ENCODE peak calls at places on chromosomes 11 and 22, in six cellular contexts. T is A549, K is stomach, S is SK-N-SH, W is transverse colon, J is upper lobe of left lung. R is an unnamed sample.

GRCh38 chr22:49296561-49296960 is 531.1 kb downstream of the BRD1 start:
- DNase-seq in S (no peak), J (peak; percentile 54), T (no peak), W (no peak), K (peak; percentile 22), R (peak; percentile 34)

GRCh38 chr22:43110927-43111623 is 525 bp downstream of the BIK start:
- DNase-seq in K (peak; percentile 76), W (peak; percentile 66), T (no peak), J (peak; percentile 91), S (peak; percentile 46), R (no peak)

GRCh38 chr22:24994070-24994763 is 41.7 kb downstream of the KIAA1671 start:
- DNase-seq in W (peak; percentile 87), T (no peak), S (no peak), K (peak; percentile 58), J (no peak), R (no peak)

GRCh38 chr11:12390687-12391110 is 13.3 kb downstream of the PARVA start:
- DNase-seq in J (no peak), W (no peak), T (no peak), K (no peak), S (no peak), R (peak; percentile 90)

GRCh38 chr11:12220305-12220704 is 109.9 kb downstream of the MICAL2 start:
- DNase-seq in S (no peak), K (peak; percentile 67), T (no peak), J (peak; percentile 63), W (peak; percentile 33), R (no peak)

GRCh38 chr11:132115454-132115853 is 745.0 kb downstream of the NTM start:
- DNase-seq in K (no peak), T (no peak), W (no peak), J (no peak), S (no peak), R (no peak)

GRCh38 chr11:99351620-99352019 is 330.9 kb downstream of the CNTN5 start:
- DNase-seq in W (no peak), S (no peak), T (no peak), K (no peak), J (no peak), R (no peak)

GRCh38 chr11:35045219-35045819 is 93.7 kb upstream of the CD44 start:
- DNase-seq in S (no peak), J (no peak), W (peak; percentile 36), K (no peak), T (no peak), R (no peak)

GRCh38 chr22:21694394-21694793 is 28.6 kb downstream of the PPIL2 start:
- DNase-seq in T (no peak), S (no peak), K (no peak), W (no peak), J (no peak), R (no peak)

GRCh38 chr11:75326439-75326810 is 25.0 kb downstream of the ARRB1 start:
- DNase-seq in J (no peak), T (no peak), K (no peak), S (no peak), W (no peak), R (no peak)

GRCh38 chr11:130868087-130868486 is 48.2 kb downstream of the SNX19 start:
- DNase-seq in J (no peak), T (no peak), W (no peak), S (no peak), K (no peak), R (peak; percentile 80)

GRCh38 chr11:118883368-118884071 is at the start of gene CXCR5:
- DNase-seq in W (peak; percentile 37), T (no peak), S (no peak), J (no peak), K (no peak), R (no peak)

GRCh38 chr11:120694706-120695105 is 183.2 kb downstream of the GRIK4 start:
- DNase-seq in W (no peak), T (no peak), K (no peak), J (no peak), S (no peak), R (no peak)

GRCh38 chr22:47012589-47013365 is 250.3 kb downstream of the TBC1D22A start:
- DNase-seq in T (no peak), K (no peak), S (no peak), W (no peak), J (no peak), R (no peak)

GRCh38 chr22:35352214-35353111 is 28.4 kb upstream of the HMOX1 start:
- DNase-seq in S (no peak), J (peak; percentile 79), W (peak; percentile 80), T (peak; percentile 30), K (peak; percentile 57), R (no peak)

GRCh38 chr11:78030429-78031325 is 7.6 kb upstream of the KCTD14 start:
- DNase-seq in K (peak; percentile 89), T (no peak), W (peak; percentile 73), S (peak; percentile 91), J (peak; percentile 76), R (no peak)
- TF ChIP-seq EP300 in K (no peak), T (no peak), W (no peak), S (peak; percentile 68), J (no peak), R (no peak)

GRCh38 chr11:65078151-65078550 is 5.7 kb downstream of the CDCA5 start:
- DNase-seq in W (peak; percentile 86), K (peak; percentile 83), J (no peak), S (peak; percentile 68), T (peak; percentile 77), R (no peak)
- H3K4me1 ChIP-seq in W (peaks cover 7% of the 10 kb centered on the region), K (peaks cover under 1% of the 10 kb centered on the region), J (no peaks in the 10 kb centered on the region), S (peaks cover 7% of the 10 kb centered on the region), T (peaks cover 29% of the 10 kb centered on the region), R (peaks cover 1% of the 10 kb centered on the region)

GRCh38 chr22:40001104-40001503 is 6.3 kb downstream of the FAM83F start:
- DNase-seq in W (no peak), S (no peak), J (no peak), T (no peak), K (no peak), R (no peak)

GRCh38 chr22:39997421-39997820 is 2.7 kb downstream of the FAM83F start:
- DNase-seq in W (no peak), K (no peak), J (no peak), T (no peak), S (no peak), R (no peak)

GRCh38 chr22:40000171-40000570 is 5.4 kb downstream of the FAM83F start:
- DNase-seq in K (no peak), T (no peak), W (no peak), J (no peak), S (no peak), R (no peak)

GRCh38 chr22:39997939-39998726 is 3.4 kb downstream of the FAM83F start:
- DNase-seq in W (peak; percentile 79), S (peak; percentile 76), T (peak; percentile 18), K (peak; percentile 83), J (no peak), R (no peak)

GRCh38 chr22:39999144-39999757 is 4.5 kb downstream of the FAM83F start:
- DNase-seq in T (peak; percentile 30), K (no peak), S (no peak), J (no peak), W (peak; percentile 68), R (no peak)
- TF ChIP-seq EP300 in T (no peak), K (no peak), S (no peak), J (no peak), W (no peak), R (no peak)

DNA sequence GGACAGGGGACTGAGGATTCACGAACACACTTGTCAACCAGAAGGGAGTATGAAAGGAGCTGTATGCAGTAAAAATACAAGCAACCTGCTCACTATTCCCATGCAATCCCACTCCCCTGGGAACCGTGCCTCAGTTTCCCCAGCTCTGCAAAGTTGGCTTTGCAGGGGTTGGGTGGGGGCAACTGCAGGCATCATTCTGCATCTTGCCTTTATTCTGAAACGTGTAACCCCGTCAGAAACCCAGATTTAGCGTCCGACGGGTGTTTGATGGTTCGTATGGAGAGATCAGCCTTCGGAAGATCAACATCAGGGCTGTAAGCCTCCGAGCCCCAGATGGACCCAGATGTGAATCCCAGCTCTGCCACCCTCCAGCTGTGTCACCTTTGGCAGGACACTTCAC is 3.6 kb downstream of the CYTH4 start:
- DNase-seq in W (no peak), J (no peak), T (no peak), S (no peak), K (no peak), R (no peak)
- H3K4me1 ChIP-seq in W (no peaks in the 10 kb centered on the region), J (peaks cover 14% of the 10 kb centered on the region), T (no peaks in the 10 kb centered on the region), S (no peaks in the 10 kb centered on the region), K (no peaks in the 10 kb centered on the region), R (no peaks in the 10 kb centered on the region)

GRCh38 chr11:80194016-80194415 is 753.2 kb upstream of the TENM4 start:
- DNase-seq in J (no peak), T (no peak), S (peak; percentile 12), K (no peak), W (no peak), R (no peak)

GRCh38 chr11:80197155-80197554 is 756.3 kb upstream of the TENM4 start:
- DNase-seq in T (no peak), K (no peak), J (no peak), S (no peak), W (no peak), R (no peak)

GRCh38 chr11:80194625-80195024 is 753.8 kb upstream of the TENM4 start:
- DNase-seq in K (no peak), J (no peak), S (no peak), T (no peak), W (no peak), R (no peak)
- TF ChIP-seq EP300 in K (no peak), J (no peak), S (peak; percentile 68), T (no peak), W (no peak), R (no peak)

GRCh38 chr11:117094776-117095175 is 3.5 kb downstream of the SIK3 start:
- DNase-seq in S (no peak), J (no peak), W (no peak), K (no peak), T (no peak), R (no peak)

GRCh38 chr11:117092951-117093590 is 5.2 kb downstream of the SIK3 start:
- DNase-seq in K (no peak), S (no peak), W (no peak), T (no peak), J (no peak), R (no peak)

GRCh38 chr11:117090111-117090706 is 8.0 kb downstream of the SIK3 start:
- DNase-seq in T (no peak), W (no peak), K (no peak), S (no peak), J (no peak), R (no peak)

GRCh38 chr11:117089685-117090084 is 8.5 kb downstream of the SIK3 start:
- DNase-seq in K (no peak), S (no peak), T (no peak), W (no peak), J (no peak), R (no peak)

DNA sequence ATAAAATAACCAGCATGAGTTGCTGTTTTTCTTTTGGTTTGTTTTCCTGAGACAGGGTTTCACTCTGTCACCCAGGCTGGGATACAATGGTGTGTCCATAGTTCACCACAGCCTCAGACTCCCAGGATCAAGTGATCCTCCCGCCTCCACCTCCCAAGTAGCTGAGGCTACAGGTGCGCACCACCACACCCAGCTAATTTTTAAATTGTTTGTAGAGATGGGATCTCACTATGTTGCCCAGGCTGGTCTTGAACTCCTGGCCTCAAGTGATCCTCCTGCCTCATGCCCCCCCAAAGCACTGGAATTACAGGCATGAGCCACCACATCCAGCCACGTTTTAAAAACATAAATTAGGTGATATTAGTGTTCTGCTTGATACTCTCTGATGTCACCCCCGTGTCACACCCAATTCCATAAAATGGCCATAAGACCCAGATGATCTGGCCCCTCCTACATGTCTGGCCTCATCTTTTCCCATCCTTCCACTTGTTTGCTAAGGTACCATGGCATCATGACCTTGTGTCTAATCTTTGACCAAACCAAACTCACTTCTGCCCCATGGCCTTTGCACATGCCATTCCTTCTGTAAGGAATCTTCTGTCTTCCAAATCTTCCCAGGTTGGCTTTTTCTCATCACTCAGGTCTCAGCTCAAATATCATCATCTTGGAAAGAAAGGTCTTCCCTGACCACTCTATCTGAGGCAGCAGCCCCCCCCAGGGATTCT is 6.3 kb downstream of the SIK3 start:
- DNase-seq in J (no peak), W (no peak), S (no peak), K (no peak), T (no peak), R (no peak)
- H3K4me1 ChIP-seq in J (peaks cover 33% of the 10 kb centered on the region), W (peaks cover 54% of the 10 kb centered on the region), S (peaks cover 19% of the 10 kb centered on the region), K (peaks cover 81% of the 10 kb centered on the region), T (peaks cover 44% of the 10 kb centered on the region), R (peaks cover 83% of the 10 kb centered on the region)